ENCODE peak calls at places on chromosomes 7 and 10, in eight cellular contexts. Q is coronary artery, D is AG04450, K is dorsolateral prefrontal cortex, B is AG04449, P is HCT116, S is SK-N-SH, I is AG09309. H is an unnamed sample.

GRCh38 chr7:102192790-102193189 is 93.9 kb upstream of the SH2B2 start:
- DNase-seq in K (no peak), I (no peak), S (no peak), P (no peak), B (no peak), D (no peak), Q (no peak), H (no peak)

GRCh38 chr10:34200355-34200901 is 614.7 kb downstream of the PARD3 start:
- DNase-seq in I (no peak), P (no peak), K (no peak), S (peak), Q (no peak), D (no peak), B (no peak), H (no peak)

GRCh38 chr7:50869108-50869716 is 86.5 kb upstream of the GRB10 start:
- DNase-seq in K (no peak), D (peak), I (peak), S (no peak), B (peak), P (peak), Q (no peak), H (peak)

GRCh38 chr10:98467506-98468318 is 21.0 kb upstream of the HPS1 start:
- DNase-seq in P (peak), I (peak), B (no peak), K (peak), Q (peak), D (peak), S (peak), H (no peak)

GRCh38 chr7:65219623-65220022 is 154.0 kb upstream of the ZNF92 start:
- DNase-seq in I (no peak), S (no peak), P (no peak), Q (no peak), D (no peak), K (no peak), B (no peak), H (no peak)

GRCh38 chr10:14302035-14302434 is 28.7 kb downstream of the FRMD4A start:
- DNase-seq in P (no peak), I (peak), D (peak), S (no peak), Q (no peak), K (no peak), B (no peak), H (no peak)

GRCh38 chr10:124220971-124221355 is 127.6 kb upstream of the CHST15 start:
- DNase-seq in B (no peak), I (no peak), Q (peak), D (no peak), S (peak), K (no peak), P (no peak), H (no peak)

GRCh38 chr7:155920068-155920461 is 107.8 kb upstream of the SHH start:
- DNase-seq in P (no peak), S (no peak), K (no peak), B (no peak), I (no peak), Q (no peak), D (no peak), H (no peak)

GRCh38 chr7:73966941-73967831 is 60.8 kb upstream of the ELN start:
- DNase-seq in P (no peak), S (peak), Q (no peak), B (no peak), I (no peak), K (no peak), D (no peak), H (no peak)

GRCh38 chr7:50302486-50303081 is 1.9 kb upstream of the IKZF1 start:
- DNase-seq in S (no peak), P (no peak), B (no peak), I (no peak), Q (no peak), D (no peak), K (no peak), H (no peak)

GRCh38 chr10:125118701-125119100 is 41.7 kb downstream of the CTBP2 start:
- DNase-seq in D (no peak), B (no peak), Q (no peak), K (no peak), P (no peak), I (no peak), S (no peak), H (no peak)

GRCh38 chr7:77570330-77571011 is 33.4 kb downstream of the PTPN12 start:
- DNase-seq in S (no peak), P (no peak), Q (no peak), I (peak), K (no peak), D (peak), B (peak), H (peak)

GRCh38 chr10:100006241-100006886 is 3.4 kb downstream of the DNMBP start:
- DNase-seq in Q (no peak), S (no peak), B (peak), I (peak), D (peak), K (no peak), P (peak), H (peak)

GRCh38 chr7:16491148-16491547 is 25.6 kb upstream of the SOSTDC1 start:
- DNase-seq in P (no peak), B (no peak), S (no peak), D (no peak), K (no peak), I (no peak), Q (no peak), H (no peak)

GRCh38 chr7:151705744-151706567 is 171.0 kb downstream of the PRKAG2 start:
- DNase-seq in Q (no peak), I (no peak), S (peak), B (no peak), D (no peak), P (peak), K (no peak), H (no peak)

GRCh38 chr10:98125940-98126631 is 8.4 kb upstream of the R3HCC1L start:
- DNase-seq in I (no peak), P (no peak), K (no peak), S (no peak), Q (no peak), D (no peak), B (no peak), H (no peak)

GRCh38 chr7:55778631-55779030 is 83.9 kb downstream of the SEPTIN14 start:
- DNase-seq in K (no peak), I (no peak), B (no peak), Q (no peak), P (peak), S (no peak), D (no peak), H (no peak)

GRCh38 chr7:134855467-134855866 is 76.0 kb downstream of the CALD1 start:
- DNase-seq in D (no peak), B (no peak), S (no peak), I (no peak), K (no peak), P (no peak), Q (no peak), H (no peak)

GRCh38 chr7:103065666-103066065 is 8.9 kb downstream of the FBXL13 start:
- DNase-seq in S (peak), B (no peak), K (no peak), Q (no peak), D (no peak), P (peak), I (no peak), H (no peak)

GRCh38 chr10:62792261-62792660 is 12.3 kb upstream of the ADO start:
- DNase-seq in K (no peak), I (no peak), Q (no peak), D (no peak), S (no peak), B (no peak), P (no peak), H (no peak)

GRCh38 chr10:102919992-102920736 is 2.1 kb downstream of the CNNM2 start:
- DNase-seq in B (no peak), D (no peak), Q (no peak), K (no peak), S (no peak), P (no peak), I (no peak), H (no peak)
- H3K4me3 ChIP-seq in B (peak), D (peak), Q (peak), K (peak), S (peak), P (no peak), I (peak), H (peak)

GRCh38 chr7:132249591-132249971 is 326.7 kb downstream of the PLXNA4 start:
- DNase-seq in I (no peak), S (peak), P (no peak), B (no peak), D (no peak), Q (peak), K (no peak), H (no peak)
- TF ChIP-seq CTCF in I (peak), S (peak), P (peak), B (peak), D (no peak), Q (no peak), K (no peak), H (peak)

DNA sequence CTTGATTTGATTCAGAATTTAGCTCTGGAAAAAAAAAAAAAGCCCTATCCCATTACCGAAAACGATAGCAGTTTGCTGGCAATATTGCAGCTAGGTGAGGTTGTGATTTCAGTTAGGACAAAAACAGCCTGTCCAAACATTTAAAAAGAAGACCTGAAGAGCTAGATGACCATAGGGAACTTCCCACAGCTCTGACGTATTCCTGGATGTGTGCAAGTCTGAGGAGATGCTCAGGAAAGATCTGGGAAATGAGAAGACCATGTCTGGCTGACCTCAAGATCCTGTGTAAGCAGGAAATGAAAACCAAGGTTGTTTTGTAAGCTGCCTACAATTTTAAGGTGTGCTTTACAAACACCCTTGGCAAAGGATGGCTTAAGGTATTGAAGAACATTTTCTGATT is 88.7 kb downstream of the RAMP3 start:
- DNase-seq in D (no peak), I (no peak), Q (no peak), K (no peak), S (no peak), B (no peak), P (no peak), H (no peak)
- H3K4me3 ChIP-seq in D (no peak), I (no peak), Q (no peak), K (no peak), S (no peak), B (no peak), P (no peak), H (no peak)

DNA sequence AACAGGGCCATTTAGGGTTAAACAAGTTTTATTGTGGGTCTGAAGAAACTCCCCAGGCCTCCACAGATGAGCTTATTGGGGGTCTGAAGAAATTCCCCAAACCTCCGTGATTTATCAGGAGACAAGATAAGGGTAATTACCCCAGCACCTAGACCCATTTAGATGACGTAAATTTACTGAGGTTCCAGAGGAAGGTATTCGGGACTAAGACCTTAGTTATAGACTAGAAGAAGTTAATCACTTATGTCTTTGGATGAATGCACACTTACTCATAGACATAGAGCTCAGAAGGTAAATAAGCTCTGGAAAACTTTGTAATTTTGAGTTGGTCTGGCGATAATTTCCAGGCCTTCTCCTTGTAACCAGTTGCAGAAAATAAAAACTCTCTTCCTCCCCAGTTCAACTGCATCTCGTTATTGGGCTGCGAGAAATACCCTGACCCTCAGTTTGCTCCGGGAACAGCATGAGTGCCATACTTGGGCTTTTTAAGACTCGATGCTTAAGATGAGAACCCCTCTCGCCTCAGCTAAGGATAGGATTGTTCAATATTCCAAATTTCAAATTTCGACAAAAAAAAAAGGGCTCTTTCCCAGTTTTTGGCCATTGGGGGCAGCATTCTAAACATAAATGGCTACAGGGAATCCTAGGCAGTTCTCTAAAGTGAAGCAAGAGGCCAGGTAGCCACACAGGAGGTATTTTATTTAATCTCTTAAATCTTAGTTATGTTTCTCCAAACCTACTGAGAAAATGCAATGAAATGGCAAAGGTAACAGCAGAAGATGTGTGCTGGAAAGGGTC is 74.7 kb upstream of the PFKP start:
- DNase-seq in Q (no peak), P (no peak), K (no peak), S (no peak), D (no peak), I (no peak), B (no peak), H (no peak)
- TF ChIP-seq CTCF in Q (no peak), P (peak), K (no peak), S (peak), D (peak), I (peak), B (no peak), H (peak)

GRCh38 chr7:91713669-91714068 is 166.8 kb downstream of the MTERF1 start:
- DNase-seq in K (no peak), Q (no peak), I (no peak), S (no peak), D (no peak), P (no peak), B (no peak), H (no peak)
- H3K4me3 ChIP-seq in K (no peak), Q (no peak), I (no peak), S (no peak), D (no peak), P (no peak), B (no peak), H (no peak)

GRCh38 chr10:54613162-54613561 is 187.9 kb downstream of the PCDH15 start:
- DNase-seq in K (no peak), Q (no peak), P (no peak), D (no peak), I (no peak), S (no peak), B (no peak), H (no peak)

DNA sequence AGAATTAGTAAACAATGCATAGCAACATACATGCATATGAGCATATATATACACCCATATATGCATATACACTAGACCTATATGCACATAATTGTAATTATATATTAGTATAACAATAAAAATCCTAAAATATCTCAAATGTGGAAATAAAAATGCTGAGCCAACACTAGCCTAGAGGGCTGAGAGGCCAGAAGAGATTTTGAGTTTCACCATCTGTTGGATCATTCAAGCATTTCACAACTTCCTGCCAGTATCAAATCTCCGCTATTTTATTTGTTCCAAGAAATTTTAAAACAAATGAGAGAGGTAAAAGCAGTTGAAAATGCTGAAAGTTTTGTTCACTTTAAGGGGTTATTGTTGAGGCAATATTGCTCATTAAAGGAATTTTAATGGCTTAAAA is 187.0 kb downstream of the PCDH15 start:
- DNase-seq in B (no peak), P (no peak), S (no peak), Q (no peak), I (no peak), K (no peak), D (no peak), H (no peak)
- TF ChIP-seq CTCF in B (no peak), P (no peak), S (no peak), Q (no peak), I (no peak), K (no peak), D (no peak), H (no peak)

GRCh38 chr7:5636446-5636835 is 145.0 kb downstream of the RNF216 start:
- DNase-seq in K (no peak), I (no peak), P (no peak), Q (no peak), B (no peak), D (no peak), S (no peak), H (no peak)

GRCh38 chr7:5636914-5637313 is 144.5 kb downstream of the RNF216 start:
- DNase-seq in S (peak), P (no peak), I (peak), K (peak), Q (peak), B (peak), D (peak), H (peak)

GRCh38 chr7:5637415-5637814 is 144.0 kb downstream of the RNF216 start:
- DNase-seq in K (no peak), I (no peak), D (no peak), P (no peak), Q (no peak), S (no peak), B (no peak), H (no peak)

GRCh38 chr7:5635461-5636445 is 145.7 kb downstream of the RNF216 start:
- DNase-seq in Q (no peak), B (no peak), D (no peak), S (peak), I (no peak), P (no peak), K (no peak), H (no peak)

DNA sequence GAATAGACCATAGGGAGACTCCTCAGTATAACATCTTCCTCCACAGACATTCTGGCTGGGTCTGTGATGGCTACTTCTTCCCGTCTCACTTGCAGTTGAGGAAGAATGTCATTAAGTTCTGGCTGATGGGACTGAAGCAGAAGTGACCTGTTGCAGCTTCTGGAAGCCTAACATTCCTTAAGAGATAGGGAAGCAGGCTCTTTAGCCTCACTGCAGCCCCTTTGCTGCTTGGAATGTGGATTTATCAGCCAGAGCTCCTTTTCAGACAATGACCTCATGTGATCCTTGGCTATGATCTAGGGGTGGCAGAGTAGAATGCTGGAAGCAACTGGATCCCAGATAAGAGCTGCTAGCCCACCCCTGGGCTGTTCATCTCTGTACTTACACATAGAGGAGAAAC is 142.5 kb downstream of the RNF216 start:
- DNase-seq in D (no peak), Q (no peak), I (no peak), B (no peak), K (no peak), P (no peak), S (no peak), H (no peak)
- H3K4me3 ChIP-seq in D (no peak), Q (no peak), I (no peak), B (no peak), K (no peak), P (no peak), S (no peak), H (no peak)

GRCh38 chr10:114548662-114549061 is 109.4 kb downstream of the ABLIM1 start:
- DNase-seq in K (no peak), P (peak), I (peak), B (no peak), S (peak), D (no peak), Q (no peak), H (no peak)
- TF ChIP-seq CTCF in K (peak), P (peak), I (peak), B (peak), S (peak), D (peak), Q (no peak), H (peak)

H was measured in BJ.